ENCODE peak calls at places on chromosomes 1 and 21, in eight cellular contexts. I, J, L, U, C, K, R and H are unnamed samples.

GRCh38 chr1:13775916-13776315 is 75.9 kb downstream of the PRDM2 start:
- DNase-seq in R (no peak), K (no peak), C (no peak), J (no peak), L (no peak), I (no peak), U (no peak), H (no peak)

GRCh38 chr21:31414601-31415000 is 70.5 kb upstream of the TIAM1 start:
- DNase-seq in L (no peak), R (no peak), J (no peak), U (no peak), K (no peak), I (no peak), C (no peak), H (no peak)

GRCh38 chr1:230215049-230215448 is 148.0 kb downstream of the GALNT2 start:
- DNase-seq in U (peak; percentile 85), C (no peak), J (no peak), I (no peak), R (peak; percentile 42), K (peak; percentile 31), L (peak; percentile 22), H (peak; percentile 78)

GRCh38 chr1:199460933-199461332 is 566.6 kb upstream of the NR5A2 start:
- DNase-seq in L (no peak), I (no peak), R (no peak), J (no peak), U (peak; percentile 41), K (no peak), C (no peak), H (no peak)

GRCh38 chr21:45011911-45012660 is 62.3 kb upstream of the ADARB1 start:
- DNase-seq in J (no peak), L (no peak), C (no peak), I (peak; percentile 6), U (peak; percentile 94), K (peak; percentile 62), R (peak; percentile 96), H (peak; percentile 68)

GRCh38 chr1:59689741-59690140 is 125.0 kb upstream of the HOOK1 start:
- DNase-seq in R (no peak), K (no peak), U (no peak), I (no peak), J (no peak), L (no peak), C (no peak), H (no peak)

GRCh38 chr1:30856260-30856790 is 52.2 kb downstream of the SDC3 start:
- DNase-seq in L (peak; percentile 97), I (no peak), R (peak; percentile 84), C (no peak), U (no peak), K (no peak), J (no peak), H (no peak)

GRCh38 chr1:168467452-168467851 is 76.3 kb downstream of the XCL2 start:
- DNase-seq in U (no peak), C (no peak), K (no peak), R (no peak), J (no peak), I (no peak), L (no peak), H (no peak)

GRCh38 chr1:197140123-197140522 is 6.3 kb downstream of the ASPM start:
- DNase-seq in I (no peak), K (no peak), J (no peak), U (peak; percentile 77), C (no peak), R (no peak), L (no peak), H (no peak)

GRCh38 chr1:212774584-212774983 is 17.0 kb downstream of the NSL1 start:
- DNase-seq in R (no peak), J (no peak), L (no peak), U (peak; percentile 69), K (no peak), C (no peak), I (no peak), H (no peak)

GRCh38 chr1:36151845-36152203 is 2.5 kb upstream of the TRAPPC3 start:
- DNase-seq in K (no peak), U (peak; percentile 36), I (peak; percentile 29), J (no peak), C (peak; percentile 43), L (no peak), R (no peak), H (no peak)

GRCh38 chr1:221794925-221795324 is 53.0 kb upstream of the DUSP10 start:
- DNase-seq in C (no peak), L (no peak), R (no peak), K (no peak), U (no peak), J (no peak), I (no peak), H (no peak)

GRCh38 chr1:153919879-153920852 is 2.6 kb downstream of the GATAD2B start:
- DNase-seq in K (no peak), C (no peak), L (no peak), U (peak; percentile 41), I (no peak), J (no peak), R (no peak), H (no peak)

GRCh38 chr1:158095737-158096335 is 84.9 kb upstream of the CD1D start:
- DNase-seq in U (peak; percentile 53), L (no peak), R (peak; percentile 89), K (peak; percentile 70), I (no peak), C (no peak), J (no peak), H (no peak)

GRCh38 chr1:244322791-244323521 is 128.8 kb downstream of the ADSS2 start:
- DNase-seq in L (no peak), C (peak; percentile 45), J (no peak), R (no peak), K (no peak), U (peak; percentile 99), I (no peak), H (peak; percentile 98)

GRCh38 chr1:29808141-29808995 is 572.0 kb downstream of the PTPRU start:
- DNase-seq in U (no peak), L (no peak), C (no peak), K (no peak), J (no peak), R (no peak), I (no peak), H (no peak)

GRCh38 chr1:66695121-66695520 is 57.1 kb upstream of the DYNLT5 start:
- DNase-seq in R (no peak), I (no peak), C (no peak), K (no peak), J (no peak), U (no peak), L (no peak), H (no peak)

GRCh38 chr1:244012232-244012631 is 38.9 kb upstream of the ZBTB18 start:
- DNase-seq in K (no peak), J (no peak), U (peak; percentile 71), L (peak; percentile 62), I (no peak), C (no peak), R (no peak), H (peak; percentile 22)

GRCh38 chr1:12172042-12172851 is 5.5 kb downstream of the TNFRSF1B start:
- DNase-seq in L (no peak), C (peak; percentile 29), K (no peak), I (no peak), U (no peak), R (no peak), J (no peak), H (no peak)

GRCh38 chr1:1080951-1081310 is 6.8 kb upstream of the RNF223 start:
- DNase-seq in J (no peak), I (no peak), L (no peak), R (peak; percentile 77), U (no peak), K (peak; percentile 27), C (no peak), H (no peak)

GRCh38 chr1:34188418-34188817 is 11.7 kb downstream of the C1orf94 start:
- DNase-seq in J (no peak), L (no peak), R (peak; percentile 85), I (no peak), K (peak; percentile 64), U (no peak), C (no peak), H (no peak)

GRCh38 chr21:34613679-34614442 is 1.1 kb downstream of the RCAN1 start:
- DNase-seq in U (peak; percentile 30), L (no peak), I (no peak), C (no peak), J (no peak), R (no peak), K (no peak), H (no peak)

GRCh38 chr1:1461721-1462317 is 9.7 kb upstream of the ATAD3B start:
- DNase-seq in L (no peak), C (no peak), I (no peak), R (peak; percentile 21), K (no peak), J (no peak), U (no peak), H (no peak)

GRCh38 chr1:84598846-84599741 is 24.9 kb upstream of the CTBS start:
- DNase-seq in L (no peak), R (no peak), K (no peak), C (no peak), I (no peak), U (peak; percentile 86), J (no peak), H (peak; percentile 32)

GRCh38 chr1:121546830-121547680 is 362.3 kb downstream of the SRGAP2C start:
- DNase-seq in R (no peak), L (no peak), C (no peak), I (no peak), J (no peak), U (peak; percentile 42), K (no peak), H (no peak)

GRCh38 chr1:230392141-230392909 is 33.8 kb downstream of the PGBD5 start:
- DNase-seq in C (no peak), U (no peak), R (no peak), I (no peak), J (no peak), L (no peak), K (no peak), H (no peak)

GRCh38 chr1:2460203-2460602 is 15.9 kb upstream of the PLCH2 start:
- DNase-seq in U (no peak), K (no peak), C (no peak), J (no peak), R (no peak), I (no peak), L (no peak), H (no peak)

GRCh38 chr1:46401964-46402626 is 8.0 kb downstream of the FAAH start:
- DNase-seq in I (no peak), U (peak; percentile 94), C (no peak), K (peak; percentile 80), L (no peak), R (peak; percentile 92), J (no peak), H (peak; percentile 13)

GRCh38 chr1:227763246-227764018 is 28.2 kb downstream of the SNAP47 start:
- DNase-seq in C (no peak), U (no peak), J (no peak), L (no peak), R (peak; percentile 55), K (no peak), I (no peak), H (no peak)

GRCh38 chr1:226588484-226588883 is 39.9 kb downstream of the STUM start:
- DNase-seq in U (peak; percentile 72), R (no peak), L (no peak), K (no peak), J (no peak), I (no peak), C (no peak), H (no peak)

GRCh38 chr1:212915245-212916091 is 34.9 kb upstream of the VASH2 start:
- DNase-seq in C (no peak), L (peak; percentile 78), R (peak; percentile 77), U (peak; percentile 41), J (no peak), K (peak; percentile 36), I (no peak), H (no peak)

GRCh38 chr1:247914941-247915662 is 5.0 kb upstream of the OR2T8 start:
- DNase-seq in R (no peak), C (no peak), U (peak; percentile 28), L (no peak), K (no peak), I (no peak), J (no peak), H (no peak)

GRCh38 chr1:113981962-113982931 is 3.0 kb downstream of the OLFML3 start:
- DNase-seq in L (no peak), K (no peak), J (no peak), C (no peak), I (no peak), R (peak; percentile 40), U (peak; percentile 85), H (no peak)

GRCh38 chr1:167246971-167247370 is 26.3 kb downstream of the POU2F1 start:
- DNase-seq in K (no peak), L (no peak), R (no peak), C (no peak), J (no peak), U (no peak), I (no peak), H (no peak)